ENCODE peak calls at places on chromosomes 11 and 22, in four cellular contexts. One of them, this sample, is unnamed.
A peak's percentile ranks its signal among the peaks of the same experiment; 100 is the strongest.

GRCh38 chr11:11996321-11997174 is 11.9 kb downstream of the DKK3 start:
- DNase-seq in ovary: no peak
- DNase-seq in GM23338: no peak
- DNase-seq in body of pancreas: no peak
- DNase-seq in this sample: no peak

GRCh38 chr11:100684101-100685065 is 2.7 kb upstream of the ARHGAP42 start:
- DNase-seq in ovary: no peak
- DNase-seq in GM23338: no peak
- DNase-seq in body of pancreas: no peak
- DNase-seq in this sample: no peak

GRCh38 chr11:11265994-11266606 is 87.0 kb downstream of the CSNK2A3 start:
- DNase-seq in ovary: no peak
- DNase-seq in GM23338: peak; percentile 75
- DNase-seq in body of pancreas: peak; percentile 53
- DNase-seq in this sample: peak; percentile 47

GRCh38 chr22:23772315-23773246 is at the start of gene MMP11:
- DNase-seq in ovary: peak; percentile 58
- DNase-seq in GM23338: peak; percentile 82
- DNase-seq in body of pancreas: peak; percentile 55
- DNase-seq in this sample: no peak

GRCh38 chr11:82828472-82828871 is 71.8 kb downstream of the PRCP start:
- DNase-seq in ovary: no peak
- DNase-seq in GM23338: no peak
- DNase-seq in body of pancreas: no peak
- DNase-seq in this sample: no peak

GRCh38 chr11:118715245-118715807 is 35.9 kb upstream of the TREH start:
- DNase-seq in ovary: peak; percentile 53
- DNase-seq in GM23338: no peak
- DNase-seq in body of pancreas: no peak
- DNase-seq in this sample: no peak

GRCh38 chr11:27423125-27423524 is 49.5 kb downstream of the LGR4 start:
- DNase-seq in ovary: peak; percentile 70
- DNase-seq in GM23338: peak; percentile 43
- DNase-seq in body of pancreas: no peak
- DNase-seq in this sample: no peak

GRCh38 chr11:108654994-108655631 is 9.8 kb upstream of the DDX10 start:
- DNase-seq in ovary: peak; percentile 40
- DNase-seq in GM23338: peak; percentile 69
- DNase-seq in body of pancreas: peak; percentile 66
- DNase-seq in this sample: no peak

GRCh38 chr11:90476442-90477007 is 253.7 kb upstream of the CHORDC1 start:
- DNase-seq in ovary: no peak
- DNase-seq in GM23338: peak; percentile 67
- DNase-seq in body of pancreas: peak; percentile 51
- DNase-seq in this sample: no peak

GRCh38 chr11:24760681-24761080 is 263.8 kb downstream of the LUZP2 start:
- DNase-seq in ovary: no peak
- DNase-seq in GM23338: no peak
- DNase-seq in body of pancreas: no peak
- DNase-seq in this sample: no peak

GRCh38 chr22:20636075-20636812 is 128.8 kb downstream of the MED15 start:
- DNase-seq in ovary: no peak
- DNase-seq in GM23338: no peak
- DNase-seq in body of pancreas: no peak
- DNase-seq in this sample: no peak

GRCh38 chr11:19432370-19433163 is 191.8 kb upstream of the E2F8 start:
- DNase-seq in ovary: no peak
- DNase-seq in GM23338: peak; percentile 22
- DNase-seq in body of pancreas: no peak
- DNase-seq in this sample: no peak

GRCh38 chr11:78202733-78203167 is 14.0 kb downstream of the USP35 start:
- DNase-seq in ovary: no peak
- DNase-seq in GM23338: no peak
- DNase-seq in body of pancreas: no peak
- DNase-seq in this sample: peak; percentile 22

GRCh38 chr11:75313457-75314272 is 37.8 kb downstream of the ARRB1 start:
- DNase-seq in ovary: peak; percentile 76
- DNase-seq in GM23338: no peak
- DNase-seq in body of pancreas: no peak
- DNase-seq in this sample: peak; percentile 58

GRCh38 chr11:93820847-93821246 is 29.6 kb downstream of the VSTM5 start:
- DNase-seq in ovary: no peak
- DNase-seq in GM23338: no peak
- DNase-seq in body of pancreas: no peak
- DNase-seq in this sample: no peak

GRCh38 chr11:76329084-76329648 is 51.8 kb downstream of the THAP12 start:
- DNase-seq in ovary: no peak
- DNase-seq in GM23338: peak; percentile 67
- DNase-seq in body of pancreas: no peak
- DNase-seq in this sample: no peak

GRCh38 chr11:70400643-70401042 is 2.3 kb downstream of the CTTN start:
- DNase-seq in ovary: no peak
- DNase-seq in GM23338: peak; percentile 63
- DNase-seq in body of pancreas: no peak
- DNase-seq in this sample: no peak

GRCh38 chr11:129143335-129143734 is 48.8 kb downstream of the ARHGAP32 start:
- DNase-seq in ovary: peak; percentile 68
- DNase-seq in GM23338: no peak
- DNase-seq in body of pancreas: peak; percentile 41
- DNase-seq in this sample: peak; percentile 67

GRCh38 chr11:25628030-25628429 is 703.9 kb upstream of the ANO3 start:
- DNase-seq in ovary: no peak
- DNase-seq in GM23338: no peak
- DNase-seq in body of pancreas: no peak
- DNase-seq in this sample: no peak

GRCh38 chr22:48659393-48659792 is 1168.3 kb downstream of the BRD1 start:
- DNase-seq in ovary: no peak
- DNase-seq in GM23338: no peak
- DNase-seq in body of pancreas: no peak
- DNase-seq in this sample: no peak

GRCh38 chr11:118295834-118296454 is 8.6 kb upstream of the CD3E start:
- DNase-seq in ovary: no peak
- DNase-seq in GM23338: peak; percentile 72
- DNase-seq in body of pancreas: peak; percentile 43
- DNase-seq in this sample: no peak

GRCh38 chr11:75954039-75954438 is 139.0 kb downstream of the UVRAG start:
- DNase-seq in ovary: no peak
- DNase-seq in GM23338: no peak
- DNase-seq in body of pancreas: no peak
- DNase-seq in this sample: no peak

GRCh38 chr11:65132988-65133700 is 1.2 kb downstream of the SYVN1 start:
- DNase-seq in ovary: peak; percentile 40
- DNase-seq in GM23338: peak; percentile 82
- DNase-seq in body of pancreas: peak; percentile 86
- DNase-seq in this sample: no peak

GRCh38 chr11:8346157-8346755 is 82.6 kb upstream of the LMO1 start:
- DNase-seq in ovary: no peak
- DNase-seq in GM23338: no peak
- DNase-seq in body of pancreas: no peak
- DNase-seq in this sample: no peak

GRCh38 chr11:48005133-48005532 is 24.8 kb downstream of the PTPRJ start:
- DNase-seq in ovary: no peak
- DNase-seq in GM23338: no peak
- DNase-seq in body of pancreas: no peak
- DNase-seq in this sample: no peak

GRCh38 chr22:36594569-36594968 is 65.6 kb upstream of the EIF3D start:
- DNase-seq in ovary: no peak
- DNase-seq in GM23338: no peak
- DNase-seq in body of pancreas: no peak
- DNase-seq in this sample: no peak

DNA sequence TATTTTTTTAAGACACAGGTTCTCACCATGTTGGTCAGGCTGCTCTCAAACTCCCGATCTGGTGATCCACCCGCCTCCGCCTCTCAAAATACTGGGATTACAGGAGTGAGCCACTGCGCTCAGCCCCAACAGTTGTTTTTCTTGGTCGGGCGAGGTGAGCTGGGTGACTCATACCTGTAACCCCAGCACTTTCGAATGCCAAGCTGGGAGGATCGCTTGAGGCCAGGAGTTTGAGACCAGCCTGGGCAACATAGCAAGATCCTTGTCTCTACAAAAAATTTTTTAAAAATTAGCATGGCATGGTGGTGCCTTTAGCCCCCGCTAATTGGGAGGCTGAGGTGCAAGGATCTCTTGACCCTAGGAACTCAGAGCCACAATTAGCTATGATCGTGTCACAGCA is 7.0 kb upstream of the NF2 start:
- DNase-seq in ovary: no peak
- DNase-seq in GM23338: no peak
- DNase-seq in body of pancreas: no peak
- DNase-seq in this sample: no peak
- TF ChIP-seq CTCF in ovary: no peak
- TF ChIP-seq CTCF in GM23338: no peak
- TF ChIP-seq CTCF in body of pancreas: no peak
- TF ChIP-seq CTCF in this sample: no peak

GRCh38 chr22:27892811-27893210 is 26.2 kb downstream of the PITPNB start:
- DNase-seq in ovary: no peak
- DNase-seq in GM23338: no peak
- DNase-seq in body of pancreas: no peak
- DNase-seq in this sample: no peak
- H3K27ac ChIP-seq in ovary: no peak overlapping the region
- H3K27ac ChIP-seq in GM23338: no peak overlapping the region
- H3K27ac ChIP-seq in body of pancreas: no peak overlapping the region
- H3K27ac ChIP-seq in this sample: no peak overlapping the region

GRCh38 chr11:892106-892505 is 18.5 kb downstream of the CHID1 start:
- DNase-seq in ovary: no peak
- DNase-seq in GM23338: peak; percentile 34
- DNase-seq in body of pancreas: no peak
- DNase-seq in this sample: no peak
- TF ChIP-seq CTCF in ovary: no peak
- TF ChIP-seq CTCF in GM23338: peak; percentile 38
- TF ChIP-seq CTCF in body of pancreas: no peak
- TF ChIP-seq CTCF in this sample: no peak

DNA sequence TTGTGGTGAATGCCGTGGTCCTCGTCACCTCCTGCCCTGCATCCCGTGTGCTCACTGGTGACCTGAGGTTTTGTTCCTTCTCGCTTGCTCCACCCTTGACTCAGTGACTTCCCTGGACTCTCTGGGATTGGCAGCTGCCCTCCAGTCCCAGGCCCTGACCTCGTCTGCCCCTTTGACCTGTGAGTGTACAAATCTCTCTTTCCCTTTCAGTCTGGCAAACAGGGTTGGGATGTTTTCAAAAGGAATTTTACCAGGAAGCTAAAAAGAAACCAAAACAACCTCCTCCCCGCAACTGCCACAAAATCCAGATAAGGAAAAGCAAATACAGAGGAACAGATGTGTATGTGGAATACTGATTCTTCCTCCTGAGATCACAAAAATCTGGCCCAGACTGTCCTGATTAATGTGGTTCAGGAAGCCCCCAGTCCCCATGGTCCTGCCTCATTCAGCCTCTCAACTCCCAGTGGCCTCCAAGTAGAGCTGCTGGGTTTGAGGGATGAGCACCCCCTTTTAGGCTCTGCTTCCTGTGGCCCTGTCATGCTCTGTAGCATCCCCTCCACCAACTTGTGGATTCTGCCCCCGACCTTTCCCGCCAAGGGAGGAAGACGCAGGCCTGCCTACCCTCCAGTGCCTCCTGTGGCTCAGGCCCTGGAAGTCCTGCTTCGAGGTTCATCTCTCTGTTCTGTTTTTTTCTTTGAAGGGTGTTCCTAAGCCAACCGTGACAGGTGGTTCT is 15.2 kb downstream of the ROBO4 start:
- DNase-seq in ovary: peak; percentile 64
- DNase-seq in GM23338: peak; percentile 30
- DNase-seq in body of pancreas: no peak
- DNase-seq in this sample: no peak
- H3K27ac ChIP-seq in ovary: peak overlapping the region; percentile 74
- H3K27ac ChIP-seq in GM23338: no peak overlapping the region
- H3K27ac ChIP-seq in body of pancreas: no peak overlapping the region
- H3K27ac ChIP-seq in this sample: no peak overlapping the region

DNA sequence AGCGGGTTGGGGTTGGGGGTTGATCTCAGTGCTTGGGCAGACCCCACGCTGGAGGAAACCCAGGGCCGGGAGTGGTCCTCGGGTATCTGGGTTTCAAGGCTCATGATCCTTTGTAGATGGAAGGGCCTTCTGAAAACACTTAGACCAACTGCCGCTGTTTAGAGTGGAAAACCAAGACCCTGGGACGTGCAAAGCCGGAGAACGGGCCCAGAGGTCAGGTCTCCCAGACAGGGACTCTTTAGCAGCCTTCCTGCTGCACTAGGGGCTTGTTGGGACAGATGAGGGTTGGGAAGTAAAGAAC is 622 bp downstream of the AIP start:
- DNase-seq in ovary: no peak
- DNase-seq in GM23338: no peak
- DNase-seq in body of pancreas: no peak
- DNase-seq in this sample: no peak
- TF ChIP-seq CTCF in ovary: no peak
- TF ChIP-seq CTCF in GM23338: no peak
- TF ChIP-seq CTCF in body of pancreas: no peak
- TF ChIP-seq CTCF in this sample: no peak